ENCODE peak calls at places on chromosomes 5 and 9, in eight cellular contexts. P is CD4-positive, CD25-positive, alpha-beta regulatory T cell; Z is left ventricle myocardium inferior; B is IMR-90; C is tibial nerve; J is A549; O is WERI-Rb-1; E is tibial artery. M is an unnamed sample.

GRCh38 chr9:88920645-88921044 is 70.6 kb upstream of the S1PR3 start:
- DNase-seq in P (no peak), Z (no peak), B (no peak), C (no peak), J (no peak), O (no peak), E (no peak), M (no peak)

GRCh38 chr9:13485068-13485596 is 205.6 kb upstream of the MPDZ start:
- DNase-seq in P (no peak), Z (peak), B (peak), C (peak), J (no peak), O (no peak), E (peak), M (no peak)

GRCh38 chr9:131886839-131887238 is 147.0 kb upstream of the RAPGEF1 start:
- DNase-seq in P (no peak), Z (no peak), B (peak), C (no peak), J (no peak), O (no peak), E (no peak), M (no peak)

GRCh38 chr5:178202541-178202940 is 1.8 kb upstream of the HNRNPAB start:
- DNase-seq in P (no peak), Z (no peak), B (no peak), C (no peak), J (no peak), O (no peak), E (no peak), M (no peak)

GRCh38 chr5:132207783-132208182 is 19.9 kb downstream of the P4HA2 start:
- DNase-seq in P (no peak), Z (no peak), B (no peak), C (no peak), J (no peak), O (peak), E (no peak), M (no peak)

GRCh38 chr9:18163146-18163545 is 310.8 kb upstream of the ADAMTSL1 start:
- DNase-seq in P (no peak), Z (no peak), B (no peak), C (no peak), J (no peak), O (no peak), E (no peak), M (no peak)

GRCh38 chr5:89556215-89557009 is 673.4 kb upstream of the MEF2C start:
- DNase-seq in P (no peak), Z (no peak), B (peak), C (no peak), J (peak), O (no peak), E (no peak), M (no peak)

GRCh38 chr9:107039546-107039945 is 176.6 kb downstream of the ZNF462 start:
- DNase-seq in P (no peak), Z (no peak), B (peak), C (no peak), J (no peak), O (no peak), E (no peak), M (no peak)

GRCh38 chr9:6076856-6077255 is 61.4 kb upstream of the RANBP6 start:
- DNase-seq in P (no peak), Z (no peak), B (peak), C (no peak), J (no peak), O (no peak), E (no peak), M (no peak)

GRCh38 chr9:134734270-134734669 is 92.7 kb downstream of the COL5A1 start:
- DNase-seq in P (no peak), Z (no peak), B (peak), C (no peak), J (no peak), O (peak), E (no peak), M (no peak)

GRCh38 chr5:133325834-133326233 is 274.0 kb downstream of the HSPA4 start:
- DNase-seq in P (no peak), Z (no peak), B (no peak), C (no peak), J (no peak), O (no peak), E (no peak), M (no peak)
- H3K4me3 ChIP-seq in P (no peak), Z (no peak), B (no peak), C (no peak), J (no peak), O (no peak), E (no peak), M (no peak)

GRCh38 chr5:9544056-9544455 is 1.8 kb downstream of the SEMA5A start:
- DNase-seq in P (no peak), Z (no peak), B (peak), C (no peak), J (no peak), O (no peak), E (no peak), M (no peak)
- H3K4me3 ChIP-seq in P (no peak), Z (peak), B (peak), C (peak), J (no peak), O (peak), E (peak), M (peak)

GRCh38 chr9:94864183-94864582 is 137.7 kb downstream of the AOPEP start:
- DNase-seq in P (no peak), Z (no peak), B (peak), C (no peak), J (no peak), O (no peak), E (no peak), M (no peak)
- H3K4me3 ChIP-seq in P (no peak), Z (peak), B (no peak), C (no peak), J (no peak), O (no peak), E (no peak), M (no peak)

GRCh38 chr5:141349917-141350619 is at the start of gene PCDHGB1:
- DNase-seq in P (peak), Z (no peak), B (peak), C (no peak), J (peak), O (peak), E (no peak), M (no peak)
- H3K4me3 ChIP-seq in P (no peak), Z (peak), B (peak), C (no peak), J (peak), O (peak), E (peak), M (no peak)

GRCh38 chr5:149584106-149584505 is 2.8 kb downstream of the ARHGEF37 start:
- DNase-seq in P (no peak), Z (no peak), B (no peak), C (no peak), J (no peak), O (no peak), E (no peak), M (no peak)

GRCh38 chr5:149581931-149582768 is 852 bp downstream of the ARHGEF37 start:
- DNase-seq in P (no peak), Z (no peak), B (no peak), C (no peak), J (no peak), O (no peak), E (no peak), M (no peak)

GRCh38 chr5:149585910-149586309 is 4.6 kb downstream of the ARHGEF37 start:
- DNase-seq in P (no peak), Z (no peak), B (no peak), C (no peak), J (no peak), O (no peak), E (no peak), M (no peak)

GRCh38 chr5:149581192-149581861 is at the start of gene ARHGEF37:
- DNase-seq in P (peak), Z (peak), B (no peak), C (peak), J (no peak), O (peak), E (peak), M (peak)

GRCh38 chr5:149583394-149583793 is 2.1 kb downstream of the ARHGEF37 start:
- DNase-seq in P (no peak), Z (no peak), B (no peak), C (no peak), J (no peak), O (no peak), E (peak), M (peak)
- H3K4me3 ChIP-seq in P (no peak), Z (peak), B (no peak), C (no peak), J (no peak), O (no peak), E (no peak), M (peak)

GRCh38 chr9:96022445-96023031 is 147.0 kb downstream of the ERCC6L2 start:
- DNase-seq in P (peak), Z (no peak), B (no peak), C (no peak), J (no peak), O (no peak), E (no peak), M (no peak)
- H3K4me3 ChIP-seq in P (peak), Z (peak), B (no peak), C (peak), J (no peak), O (no peak), E (peak), M (peak)

DNA sequence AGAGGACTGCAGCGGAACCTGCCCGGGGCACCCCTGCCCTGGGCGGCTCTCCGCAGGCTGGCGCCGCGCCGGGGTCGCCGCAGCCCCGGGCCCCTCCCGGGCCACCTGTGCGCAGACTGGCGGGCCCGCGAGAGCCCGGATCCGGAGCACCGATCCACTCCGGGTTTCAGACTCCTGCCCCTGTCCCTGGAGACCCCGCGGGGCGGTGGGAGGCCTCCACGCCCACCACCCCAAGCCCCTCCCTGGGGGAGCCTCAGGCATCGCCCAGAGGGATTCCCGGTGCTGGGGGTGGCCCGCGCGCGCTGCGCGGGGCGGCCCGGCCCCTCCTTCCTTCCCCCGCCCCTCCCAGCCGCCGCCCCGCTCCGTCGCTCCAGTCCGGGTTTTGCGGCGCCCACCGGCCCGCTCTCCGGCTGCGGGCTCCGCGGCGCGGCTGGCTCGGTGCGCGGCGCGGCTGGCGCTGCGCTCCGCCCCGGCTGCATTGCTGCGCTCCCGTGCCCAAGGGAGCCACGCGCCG is at the start of gene UNC5A:
- DNase-seq in P (peak), Z (peak), B (peak), C (no peak), J (no peak), O (peak), E (no peak), M (no peak)
- H3K4me3 ChIP-seq in P (no peak), Z (peak), B (no peak), C (no peak), J (peak), O (peak), E (peak), M (peak)

DNA sequence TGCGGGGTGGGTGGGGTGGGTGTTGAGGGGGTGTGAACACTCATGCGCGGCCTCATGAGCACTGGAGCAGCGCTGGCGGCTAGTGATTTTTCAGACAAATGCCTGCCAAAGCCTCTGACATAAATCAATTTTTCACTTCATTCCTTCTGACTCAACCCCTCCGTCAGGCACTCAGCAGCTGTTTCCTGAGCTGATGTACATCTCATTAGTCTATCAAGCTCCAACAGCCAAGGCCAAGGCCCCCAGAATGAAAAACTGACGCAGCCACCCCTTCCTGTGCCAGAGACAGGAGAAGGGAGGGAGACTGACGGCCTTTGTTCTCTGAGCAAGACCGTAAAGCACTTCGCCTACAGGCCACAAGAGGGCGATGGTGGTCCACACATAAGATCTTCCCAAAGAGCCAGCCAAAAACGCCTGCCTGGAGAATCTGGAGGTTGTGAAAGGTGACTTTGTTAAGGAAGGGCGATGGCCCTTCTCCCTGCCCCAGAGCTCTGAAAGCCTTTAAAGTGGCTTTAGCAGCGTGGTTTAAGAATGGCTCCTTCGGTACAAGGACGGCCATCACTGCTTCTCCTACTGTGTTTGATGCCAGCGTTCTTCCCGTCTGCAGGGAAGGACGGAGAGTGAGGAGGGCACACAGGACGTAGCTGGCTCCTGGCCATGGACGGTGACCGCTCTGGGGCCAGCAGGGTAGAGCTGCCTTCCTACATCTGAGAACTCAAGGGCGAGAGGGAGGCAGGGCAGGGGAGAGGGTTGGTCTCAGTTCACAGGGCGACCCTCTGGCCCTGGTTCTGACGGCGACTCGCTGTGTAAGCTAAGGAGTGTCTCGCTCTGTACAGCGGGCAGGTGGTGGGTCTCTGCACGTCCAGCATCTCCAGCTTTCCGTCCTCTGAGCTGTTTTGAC is 37.1 kb downstream of the ALG2 start:
- DNase-seq in P (peak), Z (peak), B (peak), C (peak), J (peak), O (peak), E (peak), M (peak)
- H3K4me3 ChIP-seq in P (peak), Z (peak), B (no peak), C (no peak), J (peak), O (no peak), E (peak), M (peak)